ENCODE peak calls at places on chromosomes 11 and 22, in eight cellular contexts. One of them, this sample, is unnamed. For H3K27me3, H3K9me3 and H3K36me3, the result is how much of the 10 kb centered on the place peaks cover.

GRCh38 chr11:2737876-2738275 is 38.1 kb upstream of the KCNQ1OT1 start:
- DNase-seq in lower lobe of right lung: no peak
- DNase-seq in neuronal stem cell: no peak
- DNase-seq in thoracic aorta: no peak
- DNase-seq in prostate gland: no peak
- DNase-seq in psoas muscle: no peak
- DNase-seq in spleen: no peak
- DNase-seq in adrenal gland: no peak
- DNase-seq in this sample: no peak

GRCh38 chr11:64793271-64794160 is 9.5 kb downstream of the MAP4K2 start:
- DNase-seq in psoas muscle: peak
- DNase-seq in thoracic aorta: no peak
- DNase-seq in lower lobe of right lung: peak
- DNase-seq in neuronal stem cell: no peak
- DNase-seq in spleen: peak
- DNase-seq in adrenal gland: no peak
- DNase-seq in prostate gland: no peak
- DNase-seq in this sample: no peak

GRCh38 chr11:73210916-73211667 is 7.0 kb upstream of the P2RY2 start:
- DNase-seq in psoas muscle: no peak
- DNase-seq in lower lobe of right lung: peak
- DNase-seq in prostate gland: no peak
- DNase-seq in thoracic aorta: no peak
- DNase-seq in spleen: no peak
- DNase-seq in neuronal stem cell: no peak
- DNase-seq in adrenal gland: no peak
- DNase-seq in this sample: no peak

GRCh38 chr11:10633261-10633660 is 60.3 kb downstream of the IRAG1 start:
- DNase-seq in lower lobe of right lung: no peak
- DNase-seq in spleen: no peak
- DNase-seq in adrenal gland: no peak
- DNase-seq in psoas muscle: no peak
- DNase-seq in prostate gland: peak
- DNase-seq in thoracic aorta: no peak
- DNase-seq in neuronal stem cell: no peak
- DNase-seq in this sample: no peak

GRCh38 chr22:29385748-29386147 is 2.6 kb downstream of the AP1B1 start:
- DNase-seq in adrenal gland: no peak
- DNase-seq in psoas muscle: no peak
- DNase-seq in spleen: peak
- DNase-seq in neuronal stem cell: no peak
- DNase-seq in lower lobe of right lung: no peak
- DNase-seq in thoracic aorta: no peak
- DNase-seq in prostate gland: no peak
- DNase-seq in this sample: no peak

GRCh38 chr11:134691985-134692384 is 279.9 kb upstream of the B3GAT1 start:
- DNase-seq in thoracic aorta: no peak
- DNase-seq in psoas muscle: no peak
- DNase-seq in adrenal gland: no peak
- DNase-seq in neuronal stem cell: no peak
- DNase-seq in spleen: no peak
- DNase-seq in prostate gland: no peak
- DNase-seq in lower lobe of right lung: no peak
- DNase-seq in this sample: no peak

GRCh38 chr11:106234794-106235193 is 157.3 kb downstream of the AASDHPPT start:
- DNase-seq in neuronal stem cell: no peak
- DNase-seq in psoas muscle: no peak
- DNase-seq in prostate gland: no peak
- DNase-seq in thoracic aorta: no peak
- DNase-seq in lower lobe of right lung: no peak
- DNase-seq in adrenal gland: no peak
- DNase-seq in spleen: no peak
- DNase-seq in this sample: no peak

GRCh38 chr22:31870890-31871289 is 73.4 kb upstream of the YWHAH start:
- DNase-seq in lower lobe of right lung: no peak
- DNase-seq in psoas muscle: no peak
- DNase-seq in thoracic aorta: no peak
- DNase-seq in spleen: no peak
- DNase-seq in neuronal stem cell: no peak
- DNase-seq in adrenal gland: no peak
- DNase-seq in prostate gland: peak
- DNase-seq in this sample: peak

GRCh38 chr22:26542831-26543230 is 30.6 kb upstream of the TFIP11 start:
- DNase-seq in psoas muscle: no peak
- DNase-seq in thoracic aorta: no peak
- DNase-seq in neuronal stem cell: no peak
- DNase-seq in lower lobe of right lung: no peak
- DNase-seq in spleen: no peak
- DNase-seq in adrenal gland: no peak
- DNase-seq in prostate gland: no peak
- DNase-seq in this sample: no peak

GRCh38 chr11:34749666-34750659 is 129.1 kb downstream of the EHF start:
- DNase-seq in thoracic aorta: no peak
- DNase-seq in spleen: no peak
- DNase-seq in lower lobe of right lung: peak
- DNase-seq in neuronal stem cell: no peak
- DNase-seq in psoas muscle: peak
- DNase-seq in prostate gland: peak
- DNase-seq in adrenal gland: peak
- DNase-seq in this sample: no peak

GRCh38 chr11:11701070-11701469 is 79.3 kb upstream of the GALNT18 start:
- DNase-seq in prostate gland: no peak
- DNase-seq in adrenal gland: no peak
- DNase-seq in neuronal stem cell: no peak
- DNase-seq in spleen: no peak
- DNase-seq in thoracic aorta: no peak
- DNase-seq in lower lobe of right lung: no peak
- DNase-seq in psoas muscle: no peak
- DNase-seq in this sample: no peak

GRCh38 chr11:99795999-99796398 is 775.2 kb downstream of the CNTN5 start:
- DNase-seq in prostate gland: no peak
- DNase-seq in spleen: no peak
- DNase-seq in neuronal stem cell: no peak
- DNase-seq in lower lobe of right lung: no peak
- DNase-seq in psoas muscle: no peak
- DNase-seq in thoracic aorta: no peak
- DNase-seq in adrenal gland: no peak
- DNase-seq in this sample: no peak

GRCh38 chr11:46391578-46392420 is at the start of gene CHRM4:
- DNase-seq in neuronal stem cell: no peak
- DNase-seq in lower lobe of right lung: no peak
- DNase-seq in adrenal gland: no peak
- DNase-seq in thoracic aorta: no peak
- DNase-seq in spleen: peak
- DNase-seq in psoas muscle: no peak
- DNase-seq in prostate gland: no peak
- DNase-seq in this sample: peak

GRCh38 chr11:42657169-42657568 is 654.6 kb upstream of the API5 start:
- DNase-seq in adrenal gland: no peak
- DNase-seq in lower lobe of right lung: no peak
- DNase-seq in neuronal stem cell: no peak
- DNase-seq in psoas muscle: no peak
- DNase-seq in prostate gland: no peak
- DNase-seq in spleen: no peak
- DNase-seq in thoracic aorta: no peak
- DNase-seq in this sample: no peak

GRCh38 chr22:32754413-32755041 is 47.0 kb upstream of the TIMP3 start:
- DNase-seq in adrenal gland: no peak
- DNase-seq in psoas muscle: peak
- DNase-seq in neuronal stem cell: no peak
- DNase-seq in prostate gland: no peak
- DNase-seq in spleen: no peak
- DNase-seq in lower lobe of right lung: no peak
- DNase-seq in thoracic aorta: no peak
- DNase-seq in this sample: peak

GRCh38 chr11:124753207-124753606 is 1.2 kb upstream of the VSIG2 start:
- DNase-seq in spleen: no peak
- DNase-seq in thoracic aorta: no peak
- DNase-seq in adrenal gland: no peak
- DNase-seq in prostate gland: no peak
- DNase-seq in lower lobe of right lung: no peak
- DNase-seq in psoas muscle: no peak
- DNase-seq in neuronal stem cell: no peak
- DNase-seq in this sample: no peak

GRCh38 chr11:2268911-2269600 is 1.3 kb downstream of the ASCL2 start:
- DNase-seq in adrenal gland: no peak
- DNase-seq in prostate gland: peak
- DNase-seq in psoas muscle: peak
- DNase-seq in thoracic aorta: no peak
- DNase-seq in lower lobe of right lung: peak
- DNase-seq in neuronal stem cell: no peak
- DNase-seq in spleen: peak
- DNase-seq in this sample: peak

GRCh38 chr11:129698212-129698611 is 117.4 kb upstream of the TMEM45B start:
- DNase-seq in lower lobe of right lung: no peak
- DNase-seq in spleen: no peak
- DNase-seq in thoracic aorta: no peak
- DNase-seq in neuronal stem cell: no peak
- DNase-seq in psoas muscle: no peak
- DNase-seq in adrenal gland: no peak
- DNase-seq in prostate gland: no peak
- DNase-seq in this sample: no peak

GRCh38 chr11:17386331-17387084 is 2.0 kb downstream of the KCNJ11 start:
- DNase-seq in thoracic aorta: peak
- DNase-seq in neuronal stem cell: no peak
- DNase-seq in psoas muscle: peak
- DNase-seq in prostate gland: no peak
- DNase-seq in adrenal gland: peak
- DNase-seq in lower lobe of right lung: peak
- DNase-seq in spleen: peak
- DNase-seq in this sample: peak

GRCh38 chr22:25406510-25407210 is 157.8 kb upstream of the GRK3 start:
- DNase-seq in spleen: no peak
- DNase-seq in psoas muscle: no peak
- DNase-seq in neuronal stem cell: no peak
- DNase-seq in adrenal gland: peak
- DNase-seq in prostate gland: no peak
- DNase-seq in thoracic aorta: no peak
- DNase-seq in lower lobe of right lung: no peak
- DNase-seq in this sample: no peak

GRCh38 chr22:36737776-36738175 is 34.2 kb upstream of the CACNG2 start:
- DNase-seq in thoracic aorta: no peak
- DNase-seq in adrenal gland: peak
- DNase-seq in prostate gland: no peak
- DNase-seq in lower lobe of right lung: peak
- DNase-seq in spleen: peak
- DNase-seq in psoas muscle: peak
- DNase-seq in neuronal stem cell: no peak
- DNase-seq in this sample: no peak

GRCh38 chr11:6251120-6251733 is 8.4 kb upstream of the CCKBR start:
- DNase-seq in thoracic aorta: no peak
- DNase-seq in lower lobe of right lung: peak
- DNase-seq in spleen: peak
- DNase-seq in neuronal stem cell: peak
- DNase-seq in psoas muscle: peak
- DNase-seq in adrenal gland: peak
- DNase-seq in prostate gland: peak
- DNase-seq in this sample: peak

GRCh38 chr11:43833657-43834073 is 47.0 kb upstream of the ALKBH3 start:
- DNase-seq in neuronal stem cell: no peak
- DNase-seq in prostate gland: no peak
- DNase-seq in spleen: no peak
- DNase-seq in lower lobe of right lung: no peak
- DNase-seq in psoas muscle: no peak
- DNase-seq in adrenal gland: no peak
- DNase-seq in thoracic aorta: no peak
- DNase-seq in this sample: peak

GRCh38 chr22:50605349-50606074 is 4.9 kb downstream of the MAPK8IP2 start:
- DNase-seq in thoracic aorta: no peak
- DNase-seq in neuronal stem cell: no peak
- DNase-seq in spleen: peak
- DNase-seq in prostate gland: no peak
- DNase-seq in lower lobe of right lung: no peak
- DNase-seq in adrenal gland: no peak
- DNase-seq in psoas muscle: peak
- DNase-seq in this sample: no peak
- H3K27me3 ChIP-seq in thoracic aorta: under half
- H3K27me3 ChIP-seq in neuronal stem cell: under half
- H3K27me3 ChIP-seq in spleen: half or more
- H3K27me3 ChIP-seq in prostate gland: under half
- H3K27me3 ChIP-seq in lower lobe of right lung: under half
- H3K27me3 ChIP-seq in adrenal gland: under half
- H3K27me3 ChIP-seq in psoas muscle: half or more
- H3K27me3 ChIP-seq in this sample: half or more

GRCh38 chr22:43488031-43488892 is 76.4 kb downstream of the MPPED1 start:
- DNase-seq in prostate gland: no peak
- DNase-seq in thoracic aorta: no peak
- DNase-seq in adrenal gland: no peak
- DNase-seq in lower lobe of right lung: no peak
- DNase-seq in spleen: no peak
- DNase-seq in neuronal stem cell: no peak
- DNase-seq in psoas muscle: no peak
- DNase-seq in this sample: no peak
- H3K9me3 ChIP-seq in prostate gland: under half
- H3K9me3 ChIP-seq in thoracic aorta: under half
- H3K9me3 ChIP-seq in adrenal gland: under half
- H3K9me3 ChIP-seq in lower lobe of right lung: under half
- H3K9me3 ChIP-seq in spleen: under half
- H3K9me3 ChIP-seq in neuronal stem cell: under half
- H3K9me3 ChIP-seq in psoas muscle: under half
- H3K9me3 ChIP-seq in this sample: under half

DNA sequence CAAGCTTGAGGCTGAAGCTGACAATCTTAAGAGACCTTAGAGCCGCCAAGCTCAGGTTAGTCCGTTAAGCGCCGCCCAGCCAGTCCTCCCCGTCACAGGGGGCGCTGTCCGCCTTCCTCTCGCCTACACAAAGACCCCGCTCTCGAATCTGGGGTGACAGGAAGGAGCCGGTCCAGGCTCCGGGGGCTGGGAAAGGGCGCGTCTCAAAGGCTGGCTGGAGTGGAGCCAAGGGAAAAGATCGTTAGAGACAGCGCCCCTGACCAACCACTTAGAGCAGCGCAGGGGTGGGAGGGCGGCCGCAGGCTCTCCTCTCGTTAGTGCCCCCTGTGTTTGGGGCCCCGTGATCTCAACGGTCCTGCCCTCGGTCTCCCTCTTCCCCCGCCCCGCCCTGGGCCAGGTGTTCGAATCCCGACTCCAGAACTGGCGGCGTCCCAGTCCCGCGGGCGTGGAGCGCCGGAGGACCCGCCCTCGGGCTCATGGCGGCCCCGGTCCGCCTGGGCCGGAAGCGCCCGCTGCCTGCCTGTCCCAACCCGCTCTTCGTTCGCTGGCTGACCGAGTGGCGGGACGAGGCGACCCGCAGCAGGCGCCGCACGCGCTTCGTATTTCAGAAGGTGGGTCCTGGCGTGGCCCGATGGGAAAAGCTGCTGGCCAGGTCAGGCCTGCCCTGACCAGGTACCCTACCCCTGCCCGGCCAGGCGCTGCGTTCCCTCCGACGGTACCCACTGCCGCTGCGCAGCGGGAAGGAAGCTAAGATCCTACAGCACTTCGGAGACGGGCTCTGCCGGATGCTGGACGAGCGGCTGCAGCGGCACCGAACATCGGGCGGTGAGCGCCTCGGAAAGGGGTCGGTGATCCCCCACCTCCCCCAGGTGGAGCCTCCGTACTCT is at the start of gene MUS81:
- DNase-seq in lower lobe of right lung: peak
- DNase-seq in prostate gland: peak
- DNase-seq in psoas muscle: peak
- DNase-seq in neuronal stem cell: peak
- DNase-seq in thoracic aorta: peak
- DNase-seq in spleen: peak
- DNase-seq in adrenal gland: peak
- DNase-seq in this sample: peak
- H3K36me3 ChIP-seq in lower lobe of right lung: under half
- H3K36me3 ChIP-seq in prostate gland: under half
- H3K36me3 ChIP-seq in psoas muscle: under half
- H3K36me3 ChIP-seq in neuronal stem cell: under half
- H3K36me3 ChIP-seq in thoracic aorta: under half
- H3K36me3 ChIP-seq in spleen: under half
- H3K36me3 ChIP-seq in adrenal gland: under half
- H3K36me3 ChIP-seq in this sample: under half

GRCh38 chr11:120637131-120637530 is 125.6 kb downstream of the GRIK4 start:
- DNase-seq in adrenal gland: no peak
- DNase-seq in thoracic aorta: no peak
- DNase-seq in lower lobe of right lung: no peak
- DNase-seq in spleen: no peak
- DNase-seq in prostate gland: no peak
- DNase-seq in psoas muscle: no peak
- DNase-seq in neuronal stem cell: no peak
- DNase-seq in this sample: no peak
- H3K27me3 ChIP-seq in adrenal gland: under half
- H3K27me3 ChIP-seq in thoracic aorta: under half
- H3K27me3 ChIP-seq in lower lobe of right lung: under half
- H3K27me3 ChIP-seq in spleen: under half
- H3K27me3 ChIP-seq in prostate gland: under half
- H3K27me3 ChIP-seq in psoas muscle: under half
- H3K27me3 ChIP-seq in neuronal stem cell: under half
- H3K27me3 ChIP-seq in this sample: under half